ENCODE peak calls at places on chromosomes 16 and 17, in seven cellular contexts. I is GM12878, T is MCF 10A, O is breast epithelium, S is DND-41, Z is fibroblast of lung, D is AG09319. C is an unnamed sample.
A peak's percentile ranks its signal among the peaks of the same experiment; 100 is the strongest.

GRCh38 chr16:13270602-13271001 is 369.2 kb downstream of the SHISA9 start:
- DNase-seq in I (no peak), T (no peak), O (no peak), S (no peak), Z (no peak), D (no peak), C (no peak)

GRCh38 chr17:68368387-68368786 is 77.1 kb downstream of the ARSG start:
- DNase-seq in I (no peak), T (peak; percentile 43), O (no peak), S (no peak), Z (no peak), D (no peak), C (no peak)

GRCh38 chr16:56950881-56951771 is 10.6 kb upstream of the CETP start:
- DNase-seq in I (no peak), T (peak; percentile 43), O (no peak), S (peak; percentile 61), Z (no peak), D (no peak), C (peak; percentile 60)

GRCh38 chr16:50114357-50115129 is 38.6 kb upstream of the TENT4B start:
- DNase-seq in I (no peak), T (no peak), O (no peak), S (no peak), Z (no peak), D (no peak), C (no peak)

GRCh38 chr16:72884037-72884436 is 163.9 kb downstream of the ZFHX3 start:
- DNase-seq in I (no peak), T (peak; percentile 31), O (no peak), S (no peak), Z (peak; percentile 33), D (no peak), C (no peak)

GRCh38 chr16:2869502-2870064 is 11.6 kb upstream of the PRSS22 start:
- DNase-seq in I (no peak), T (no peak), O (no peak), S (no peak), Z (no peak), D (no peak), C (no peak)

GRCh38 chr17:66115246-66115645 is 76.7 kb downstream of the CEP112 start:
- DNase-seq in I (no peak), T (no peak), O (no peak), S (no peak), Z (peak; percentile 16), D (no peak), C (no peak)

GRCh38 chr16:29729116-29729521 is 16.7 kb downstream of the C16orf54 start:
- DNase-seq in I (no peak), T (peak; percentile 68), O (no peak), S (no peak), Z (peak; percentile 56), D (no peak), C (no peak)

GRCh38 chr16:17257426-17257825 is 213.3 kb downstream of the XYLT1 start:
- DNase-seq in I (no peak), T (no peak), O (no peak), S (no peak), Z (no peak), D (no peak), C (no peak)

DNA sequence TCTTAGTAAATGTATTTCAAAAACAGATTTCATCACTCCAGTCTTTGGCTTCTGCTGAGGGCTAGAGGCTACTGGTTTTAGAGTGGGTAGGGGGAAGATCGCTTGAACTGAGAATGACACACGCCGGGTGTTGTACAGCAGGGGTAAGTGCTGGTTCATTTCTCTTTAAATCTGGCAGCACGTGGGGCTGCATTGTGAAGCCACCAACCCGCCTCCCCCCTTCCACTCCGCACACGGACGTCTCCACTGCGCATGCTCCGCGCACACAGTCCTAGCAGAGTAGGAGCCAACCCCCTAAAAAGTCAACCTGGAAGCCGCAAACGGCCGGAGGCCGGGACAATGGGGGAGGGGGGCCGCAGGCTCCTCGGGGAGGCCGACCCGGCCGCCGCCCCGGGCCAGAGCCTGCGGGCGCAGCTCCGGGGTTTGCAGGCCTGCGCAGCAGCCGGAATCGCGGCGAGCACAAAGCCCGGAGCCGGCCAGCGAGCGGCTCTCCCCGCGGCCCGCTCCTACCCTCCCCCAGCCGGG is 1.3 kb downstream of the UBE2G1 start:
- DNase-seq in I (peak; percentile 88), T (peak; percentile 94), O (peak; percentile 87), S (peak; percentile 92), Z (peak; percentile 93), D (peak; percentile 77), C (peak; percentile 92)
- TF ChIP-seq CTCF in I (no peak), T (no peak), O (no peak), S (no peak), Z (no peak), D (no peak), C (no peak)

GRCh38 chr17:2571523-2572303 is 21.7 kb upstream of the PAFAH1B1 start:
- DNase-seq in I (peak; percentile 61), T (no peak), O (no peak), S (no peak), Z (no peak), D (no peak), C (no peak)
- TF ChIP-seq CTCF in I (no peak), T (no peak), O (no peak), S (no peak), Z (no peak), D (no peak), C (no peak)

GRCh38 chr17:76384987-76385891 is 830 bp downstream of the SPHK1 start:
- DNase-seq in I (no peak), T (peak; percentile 62), O (no peak), S (no peak), Z (no peak), D (no peak), C (no peak)

GRCh38 chr17:76382803-76383644 is 1.4 kb upstream of the SPHK1 start:
- DNase-seq in I (no peak), T (peak; percentile 71), O (no peak), S (peak; percentile 75), Z (peak; percentile 39), D (no peak), C (peak; percentile 69)

GRCh38 chr17:76382305-76382802 is 2.1 kb upstream of the SPHK1 start:
- DNase-seq in I (no peak), T (no peak), O (no peak), S (no peak), Z (no peak), D (no peak), C (peak; percentile 36)

GRCh38 chr17:76384222-76384986 is at the start of gene SPHK1:
- DNase-seq in I (no peak), T (peak; percentile 80), O (no peak), S (peak; percentile 70), Z (peak; percentile 73), D (no peak), C (peak; percentile 46)

GRCh38 chr17:76383645-76384221 is 676 bp upstream of the SPHK1 start:
- DNase-seq in I (no peak), T (peak; percentile 46), O (no peak), S (peak; percentile 70), Z (no peak), D (no peak), C (peak; percentile 27)
- TF ChIP-seq CTCF in I (peak; percentile 20), T (peak; percentile 23), O (peak; percentile 39), S (peak; percentile 39), Z (no peak), D (peak; percentile 24), C (peak; percentile 27)

GRCh38 chr17:36892112-36892838 is 45.0 kb upstream of the LHX1 start:
- DNase-seq in I (no peak), T (no peak), O (no peak), S (no peak), Z (no peak), D (no peak), C (no peak)
- TF ChIP-seq CTCF in I (no peak), T (no peak), O (no peak), S (peak; percentile 9), Z (no peak), D (no peak), C (no peak)

GRCh38 chr17:75130632-75131277 is 787 bp downstream of the NT5C start:
- DNase-seq in I (no peak), T (peak; percentile 71), O (no peak), S (peak; percentile 63), Z (peak; percentile 60), D (no peak), C (peak; percentile 39)

GRCh38 chr17:75129576-75129975 is 2.0 kb downstream of the NT5C start:
- DNase-seq in I (no peak), T (no peak), O (no peak), S (no peak), Z (no peak), D (no peak), C (no peak)

GRCh38 chr17:75126954-75127353 is 4.6 kb downstream of the NT5C start:
- DNase-seq in I (no peak), T (no peak), O (no peak), S (no peak), Z (no peak), D (no peak), C (no peak)

GRCh38 chr17:75130059-75130631 is 1.4 kb downstream of the NT5C start:
- DNase-seq in I (no peak), T (no peak), O (no peak), S (no peak), Z (no peak), D (no peak), C (no peak)

DNA sequence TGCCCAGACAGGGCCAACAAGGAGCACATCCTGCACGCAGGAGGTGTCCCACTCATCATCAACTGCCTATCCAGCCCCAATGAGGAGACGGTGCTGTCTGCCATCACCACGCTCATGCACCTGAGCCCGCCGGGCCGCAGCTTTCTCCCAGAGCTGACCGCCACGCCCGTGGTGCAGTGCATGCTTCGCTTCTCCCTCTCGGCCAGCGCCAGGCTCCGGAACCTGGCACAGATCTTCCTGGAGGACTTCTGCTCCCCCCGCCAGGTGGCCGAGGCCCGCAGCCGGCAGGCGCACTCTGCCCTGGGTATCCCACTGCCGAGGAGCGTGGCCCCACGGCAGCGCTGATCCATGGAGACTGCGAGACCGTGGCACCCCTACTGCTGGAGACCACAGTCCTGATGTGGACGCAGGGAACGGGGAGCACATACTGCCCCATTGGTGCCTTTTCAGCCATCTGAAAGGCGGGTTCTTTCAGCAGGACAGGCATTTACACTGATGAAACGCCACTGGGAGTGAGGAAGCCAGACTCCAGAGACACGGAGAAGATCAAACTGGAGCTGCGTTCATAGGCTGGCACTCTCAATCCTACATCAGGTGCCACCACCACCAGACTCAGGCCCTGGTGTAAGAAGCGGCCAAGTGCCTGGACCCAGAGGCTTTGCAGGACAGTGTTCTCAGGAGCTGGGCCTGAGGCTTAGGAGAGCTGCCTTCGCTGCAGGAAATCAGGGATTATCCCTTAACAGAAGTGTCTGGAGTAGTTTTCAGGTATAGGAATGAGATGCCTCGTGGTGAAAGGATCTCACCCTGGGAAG is 2.6 kb downstream of the NT5C start:
- DNase-seq in I (no peak), T (no peak), O (no peak), S (no peak), Z (no peak), D (no peak), C (no peak)
- TF ChIP-seq CTCF in I (no peak), T (no peak), O (no peak), S (no peak), Z (no peak), D (no peak), C (no peak)

C was measured in prostate gland.